ENCODE peak calls at places on chromosomes 12 and 14, in seven cellular contexts. One of them, this sample, is unnamed.

GRCh38 chr12:92121826-92122225 is 23.8 kb downstream of the BTG1 start:
- DNase-seq in NCI-H345: no peak
- DNase-seq in gastrocnemius medialis: no peak
- DNase-seq in tibial nerve: no peak
- DNase-seq in C1 segment of cervical spinal cord: no peak
- DNase-seq in stimulated activated naive CD4-positive, alpha-beta T cell: no peak
- DNase-seq in ACHN: no peak
- DNase-seq in this sample: no peak

GRCh38 chr14:69651653-69652052 is 40.3 kb downstream of the SUSD6 start:
- DNase-seq in NCI-H345: no peak
- DNase-seq in gastrocnemius medialis: no peak
- DNase-seq in tibial nerve: no peak
- DNase-seq in C1 segment of cervical spinal cord: no peak
- DNase-seq in stimulated activated naive CD4-positive, alpha-beta T cell: no peak
- DNase-seq in ACHN: no peak
- DNase-seq in this sample: no peak

GRCh38 chr14:63603749-63604277 is 37.9 kb downstream of the WDR89 start:
- DNase-seq in NCI-H345: no peak
- DNase-seq in gastrocnemius medialis: no peak
- DNase-seq in tibial nerve: no peak
- DNase-seq in C1 segment of cervical spinal cord: no peak
- DNase-seq in stimulated activated naive CD4-positive, alpha-beta T cell: no peak
- DNase-seq in ACHN: no peak
- DNase-seq in this sample: no peak

GRCh38 chr14:54737132-54737711 is 165.4 kb downstream of the GCH1 start:
- DNase-seq in NCI-H345: no peak
- DNase-seq in gastrocnemius medialis: no peak
- DNase-seq in tibial nerve: no peak
- DNase-seq in C1 segment of cervical spinal cord: no peak
- DNase-seq in stimulated activated naive CD4-positive, alpha-beta T cell: no peak
- DNase-seq in ACHN: peak
- DNase-seq in this sample: no peak

GRCh38 chr12:96094201-96094600 is 58.8 kb upstream of the LTA4H start:
- DNase-seq in NCI-H345: peak
- DNase-seq in gastrocnemius medialis: no peak
- DNase-seq in tibial nerve: no peak
- DNase-seq in C1 segment of cervical spinal cord: no peak
- DNase-seq in stimulated activated naive CD4-positive, alpha-beta T cell: no peak
- DNase-seq in ACHN: no peak
- DNase-seq in this sample: no peak

GRCh38 chr14:99982449-99983250 is 82.6 kb upstream of the EVL start:
- DNase-seq in NCI-H345: peak
- DNase-seq in gastrocnemius medialis: peak
- DNase-seq in tibial nerve: no peak
- DNase-seq in C1 segment of cervical spinal cord: peak
- DNase-seq in stimulated activated naive CD4-positive, alpha-beta T cell: peak
- DNase-seq in ACHN: peak
- DNase-seq in this sample: peak

GRCh38 chr12:59314209-59314608 is 281.6 kb upstream of the SLC16A7 start:
- DNase-seq in NCI-H345: no peak
- DNase-seq in gastrocnemius medialis: no peak
- DNase-seq in tibial nerve: no peak
- DNase-seq in C1 segment of cervical spinal cord: no peak
- DNase-seq in stimulated activated naive CD4-positive, alpha-beta T cell: no peak
- DNase-seq in ACHN: no peak
- DNase-seq in this sample: no peak

GRCh38 chr12:98453070-98453469 is 62.3 kb upstream of the TMPO start:
- DNase-seq in NCI-H345: no peak
- DNase-seq in gastrocnemius medialis: no peak
- DNase-seq in tibial nerve: no peak
- DNase-seq in C1 segment of cervical spinal cord: no peak
- DNase-seq in stimulated activated naive CD4-positive, alpha-beta T cell: no peak
- DNase-seq in ACHN: no peak
- DNase-seq in this sample: no peak

GRCh38 chr12:109961612-109962011 is 34.6 kb downstream of the GIT2 start:
- DNase-seq in NCI-H345: no peak
- DNase-seq in gastrocnemius medialis: no peak
- DNase-seq in tibial nerve: no peak
- DNase-seq in C1 segment of cervical spinal cord: no peak
- DNase-seq in stimulated activated naive CD4-positive, alpha-beta T cell: no peak
- DNase-seq in ACHN: peak
- DNase-seq in this sample: no peak